ENCODE peak calls at places on chromosomes 11 and 22, in six cellular contexts. U is LNCaP clone FGC, M is small intestine, Z is AG04449, R is BJ, V is neuronal stem cell. T is an unnamed sample.

GRCh38 chr11:17906436-17906835 is 106.4 kb downstream of the SERGEF start:
- DNase-seq in M (no peak), V (no peak), U (no peak), R (no peak), Z (no peak), T (no peak)

GRCh38 chr11:82754410-82754809 is 20.7 kb upstream of the FAM181B start:
- DNase-seq in M (peak; percentile 69), Z (no peak), R (no peak), U (no peak), V (no peak), T (no peak)

GRCh38 chr11:7632211-7632610 is 41.1 kb downstream of the CYB5R2 start:
- DNase-seq in M (no peak), V (no peak), U (no peak), R (no peak), Z (no peak), T (no peak)

GRCh38 chr11:118067006-118067405 is 9.9 kb upstream of the TMPRSS4 start:
- DNase-seq in R (no peak), Z (no peak), V (no peak), U (no peak), M (no peak), T (no peak)

GRCh38 chr22:16819249-16819648 is 6.0 kb downstream of the XKR3 start:
- DNase-seq in Z (no peak), U (peak; percentile 23), V (no peak), R (no peak), M (no peak), T (no peak)

GRCh38 chr11:32071811-32072210 is 19.1 kb upstream of the RCN1 start:
- DNase-seq in V (peak; percentile 20), R (no peak), M (no peak), U (no peak), Z (no peak), T (peak; percentile 35)

GRCh38 chr11:65503923-65504670 is 5.3 kb downstream of the MALAT1 start:
- DNase-seq in V (no peak), M (no peak), Z (no peak), U (no peak), R (no peak), T (no peak)

GRCh38 chr11:125062931-125063428 is at the start of gene SLC37A2:
- DNase-seq in R (peak; percentile 11), Z (no peak), V (peak; percentile 62), M (peak; percentile 67), U (no peak), T (no peak)

GRCh38 chr11:130782361-130783221 is 133.7 kb downstream of the SNX19 start:
- DNase-seq in M (no peak), V (no peak), R (no peak), Z (no peak), U (no peak), T (no peak)
- H3K4me3 ChIP-seq in M (no peak overlapping the region), V (no peak overlapping the region), R (no peak overlapping the region), Z (no peak overlapping the region), U (no peak overlapping the region), T (no peak overlapping the region)

GRCh38 chr11:114271316-114271715 is 24.9 kb upstream of the NNMT start:
- DNase-seq in R (no peak), V (no peak), M (no peak), Z (no peak), U (no peak), T (no peak)

GRCh38 chr11:114273890-114274635 is 22.1 kb upstream of the NNMT start:
- DNase-seq in M (no peak), U (no peak), Z (no peak), R (no peak), V (no peak), T (no peak)

GRCh38 chr11:114274637-114275036 is 21.6 kb upstream of the NNMT start:
- DNase-seq in Z (no peak), M (no peak), U (no peak), V (no peak), R (no peak), T (no peak)

GRCh38 chr11:114272311-114272710 is 23.9 kb upstream of the NNMT start:
- DNase-seq in U (no peak), Z (no peak), M (no peak), V (no peak), R (no peak), T (no peak)

GRCh38 chr11:114273071-114273470 is 23.1 kb upstream of the NNMT start:
- DNase-seq in M (no peak), U (no peak), Z (no peak), R (no peak), V (no peak), T (no peak)
- H3K4me3 ChIP-seq in M (no peak overlapping the region), U (no peak overlapping the region), Z (no peak overlapping the region), R (no peak overlapping the region), V (no peak overlapping the region), T (no peak overlapping the region)

GRCh38 chr11:2446590-2447252 is 1.9 kb downstream of the KCNQ1 start:
- DNase-seq in M (no peak), V (no peak), Z (no peak), U (no peak), R (no peak), T (no peak)

GRCh38 chr11:2443881-2444300 is 423 bp downstream of the TRPM5 start:
- DNase-seq in U (no peak), R (no peak), M (peak; percentile 36), V (no peak), Z (no peak), T (no peak)

GRCh38 chr11:2445948-2446551 is 1.2 kb downstream of the KCNQ1 start:
- DNase-seq in U (no peak), Z (no peak), V (no peak), M (peak; percentile 56), R (no peak), T (no peak)

GRCh38 chr11:2444301-2445106 is at the start of the genes KCNQ1 and TRPM5:
- DNase-seq in V (peak; percentile 48), Z (no peak), R (no peak), M (peak; percentile 81), U (peak; percentile 4), T (no peak)

GRCh38 chr11:2445107-2445947 is 519 bp downstream of the KCNQ1 start:
- DNase-seq in U (no peak), R (no peak), M (peak; percentile 41), Z (no peak), V (no peak), T (no peak)
- H3K4me3 ChIP-seq in U (peak overlapping the region; percentile 44), R (no peak overlapping the region), M (peak overlapping the region; percentile 75), Z (no peak overlapping the region), V (no peak overlapping the region), T (no peak overlapping the region)

GRCh38 chr11:68373810-68374501 is 61.6 kb downstream of the LRP5 start:
- DNase-seq in M (peak; percentile 50), V (no peak), U (peak; percentile 63), R (no peak), Z (no peak), T (peak; percentile 31)

GRCh38 chr11:68374531-68374930 is 62.1 kb downstream of the LRP5 start:
- DNase-seq in Z (no peak), M (no peak), R (no peak), U (no peak), V (no peak), T (peak; percentile 28)

GRCh38 chr11:68372625-68373024 is 60.2 kb downstream of the LRP5 start:
- DNase-seq in U (no peak), R (no peak), Z (no peak), V (no peak), M (peak; percentile 66), T (no peak)

GRCh38 chr11:68372114-68372513 is 59.7 kb downstream of the LRP5 start:
- DNase-seq in U (no peak), R (no peak), Z (no peak), V (no peak), M (no peak), T (no peak)

DNA sequence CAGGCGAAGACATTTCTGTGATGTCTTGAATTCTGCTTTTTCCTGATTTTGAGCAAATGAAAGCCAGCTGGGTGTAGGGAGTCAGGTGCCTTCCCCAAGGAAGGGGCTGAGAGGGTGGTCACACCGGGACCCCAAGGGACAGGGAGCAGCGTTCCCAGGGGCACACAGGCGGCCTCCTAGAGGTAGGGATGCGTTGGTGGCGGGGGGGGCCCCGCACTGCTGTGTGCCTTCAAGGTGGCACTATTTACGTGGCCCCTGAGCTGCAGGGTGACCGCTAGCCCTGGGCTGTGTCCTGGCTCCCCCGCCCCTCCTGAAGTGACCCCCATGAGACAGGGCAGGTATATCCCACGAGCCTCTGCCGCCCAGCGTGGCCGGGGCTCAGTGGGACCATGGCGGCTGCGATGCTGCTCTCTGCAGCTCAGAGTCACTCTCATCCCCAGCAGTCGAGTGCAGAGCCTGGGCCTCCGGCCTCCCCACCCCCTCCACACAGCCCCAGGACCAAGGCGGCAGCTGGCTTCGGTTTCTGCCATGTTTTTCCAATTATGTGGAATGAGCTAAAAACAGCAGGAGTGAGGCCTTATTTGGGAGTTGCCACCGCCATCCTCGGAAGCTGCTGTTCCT is 60.9 kb downstream of the LRP5 start:
- DNase-seq in Z (peak; percentile 34), R (peak; percentile 65), U (no peak), V (no peak), M (no peak), T (peak; percentile 31)
- H3K4me3 ChIP-seq in Z (no peak overlapping the region), R (no peak overlapping the region), U (no peak overlapping the region), V (no peak overlapping the region), M (no peak overlapping the region), T (no peak overlapping the region)

GRCh38 chr22:36288571-36289405 is 35.9 kb downstream of the APOL1 start:
- DNase-seq in Z (no peak), V (no peak), M (no peak), U (no peak), R (no peak), T (no peak)
- H3K4me3 ChIP-seq in Z (no peak overlapping the region), V (no peak overlapping the region), M (no peak overlapping the region), U (no peak overlapping the region), R (no peak overlapping the region), T (no peak overlapping the region)